ENCODE peak calls at places on chromosome 5, in eight cellular contexts. W, B, C, R, L, Y, H and N are unnamed samples.

GRCh38 chr5:142864293-142865260 is 94.4 kb downstream of the ARHGAP26 start:
- DNase-seq in W (no peak), B (no peak), C (no peak), R (no peak), L (no peak), Y (no peak), H (no peak), N (no peak)

GRCh38 chr5:54719384-54720306 is 202.1 kb downstream of the SNX18 start:
- DNase-seq in W (peak), B (no peak), C (peak), R (no peak), L (no peak), Y (peak), H (peak), N (no peak)

GRCh38 chr5:174101331-174101730 is 55.8 kb downstream of the NSG2 start:
- DNase-seq in W (no peak), B (no peak), C (no peak), R (no peak), L (no peak), Y (no peak), H (no peak), N (no peak)

GRCh38 chr5:103764403-103764802 is 201.8 kb upstream of the NUDT12 start:
- DNase-seq in W (no peak), B (no peak), C (no peak), R (no peak), L (no peak), Y (no peak), H (no peak), N (no peak)

GRCh38 chr5:16855475-16855874 is 80.6 kb downstream of the MYO10 start:
- DNase-seq in W (no peak), B (peak), C (peak), R (no peak), L (no peak), Y (peak), H (no peak), N (peak)

GRCh38 chr5:150113047-150113744 is 26.8 kb upstream of the CSF1R start:
- DNase-seq in W (no peak), B (peak), C (no peak), R (peak), L (no peak), Y (peak), H (no peak), N (no peak)

GRCh38 chr5:172837640-172838039 is 3.6 kb downstream of the ERGIC1 start:
- DNase-seq in W (no peak), B (peak), C (peak), R (peak), L (peak), Y (no peak), H (no peak), N (no peak)

GRCh38 chr5:58462154-58462553 is 2.3 kb upstream of the PLK2 start:
- DNase-seq in W (no peak), B (peak), C (peak), R (no peak), L (no peak), Y (peak), H (no peak), N (no peak)

GRCh38 chr5:131328536-131329186 is 64.8 kb downstream of the CDC42SE2 start:
- DNase-seq in W (no peak), B (no peak), C (peak), R (no peak), L (no peak), Y (peak), H (no peak), N (no peak)

GRCh38 chr5:171989276-171989675 is 17.2 kb downstream of the FBXW11 start:
- DNase-seq in W (no peak), B (no peak), C (peak), R (no peak), L (no peak), Y (no peak), H (no peak), N (no peak)

GRCh38 chr5:9337908-9338307 is 208.0 kb downstream of the SEMA5A start:
- DNase-seq in W (peak), B (no peak), C (no peak), R (no peak), L (no peak), Y (peak), H (no peak), N (no peak)

GRCh38 chr5:35188041-35188457 is 42.2 kb downstream of the PRLR start:
- DNase-seq in W (no peak), B (no peak), C (no peak), R (no peak), L (no peak), Y (no peak), H (no peak), N (no peak)

GRCh38 chr5:178545941-178546674 is 44.1 kb downstream of the COL23A1 start:
- DNase-seq in W (no peak), B (no peak), C (no peak), R (no peak), L (no peak), Y (no peak), H (no peak), N (no peak)

GRCh38 chr5:144004146-144004545 is 166.3 kb downstream of the YIPF5 start:
- DNase-seq in W (no peak), B (no peak), C (no peak), R (no peak), L (no peak), Y (no peak), H (no peak), N (no peak)

GRCh38 chr5:137747848-137748247 is 6.3 kb downstream of the HNRNPA0 start:
- DNase-seq in W (no peak), B (no peak), C (no peak), R (no peak), L (no peak), Y (no peak), H (no peak), N (no peak)

GRCh38 chr5:173670130-173670591 is 53.7 kb upstream of the BOD1 start:
- DNase-seq in W (peak), B (no peak), C (no peak), R (no peak), L (no peak), Y (peak), H (no peak), N (no peak)

GRCh38 chr5:129904102-129904666 is at the start of gene CHSY3:
- DNase-seq in W (no peak), B (peak), C (peak), R (peak), L (no peak), Y (peak), H (peak), N (no peak)

GRCh38 chr5:67771221-67771620 is 444.3 kb upstream of the PIK3R1 start:
- DNase-seq in W (no peak), B (no peak), C (no peak), R (no peak), L (no peak), Y (no peak), H (no peak), N (no peak)

GRCh38 chr5:392431-392988 is 50.5 kb upstream of the EXOC3 start:
- DNase-seq in W (no peak), B (no peak), C (no peak), R (no peak), L (peak), Y (peak), H (no peak), N (no peak)

GRCh38 chr5:1897816-1898450 is 15.2 kb upstream of the IRX4 start:
- DNase-seq in W (no peak), B (no peak), C (no peak), R (no peak), L (no peak), Y (no peak), H (no peak), N (no peak)

GRCh38 chr5:29382735-29383280 is 1810.7 kb upstream of the CDH6 start:
- DNase-seq in W (no peak), B (no peak), C (no peak), R (no peak), L (no peak), Y (no peak), H (no peak), N (no peak)

GRCh38 chr5:64505769-64506566 is at the start of gene RGS7BP:
- DNase-seq in W (no peak), B (peak), C (peak), R (no peak), L (no peak), Y (peak), H (peak), N (peak)

GRCh38 chr5:13910227-13910626 is 34.3 kb downstream of the DNAH5 start:
- DNase-seq in W (no peak), B (no peak), C (no peak), R (no peak), L (no peak), Y (no peak), H (no peak), N (no peak)

GRCh38 chr5:71743135-71743534 is 24.1 kb downstream of the CARTPT start:
- DNase-seq in W (no peak), B (no peak), C (no peak), R (no peak), L (no peak), Y (no peak), H (no peak), N (no peak)

GRCh38 chr5:110179291-110179690 is 489.6 kb downstream of the MAN2A1 start:
- DNase-seq in W (no peak), B (no peak), C (no peak), R (no peak), L (no peak), Y (no peak), H (no peak), N (no peak)

GRCh38 chr5:31291323-31291854 is 97.9 kb downstream of the CDH6 start:
- DNase-seq in W (no peak), B (no peak), C (no peak), R (no peak), L (no peak), Y (no peak), H (no peak), N (no peak)

GRCh38 chr5:15752886-15753285 is 252.9 kb downstream of the FBXL7 start:
- DNase-seq in W (no peak), B (peak), C (peak), R (no peak), L (no peak), Y (peak), H (peak), N (peak)

GRCh38 chr5:61167382-61167781 is 5.1 kb upstream of the SMIM15 start:
- DNase-seq in W (peak), B (peak), C (peak), R (no peak), L (no peak), Y (peak), H (no peak), N (no peak)

GRCh38 chr5:87127426-87127825 is 140.3 kb upstream of the RASA1 start:
- DNase-seq in W (peak), B (no peak), C (peak), R (no peak), L (no peak), Y (peak), H (no peak), N (no peak)

GRCh38 chr5:57111993-57112392 is 61.9 kb upstream of the GPBP1 start:
- DNase-seq in W (no peak), B (peak), C (no peak), R (no peak), L (no peak), Y (no peak), H (no peak), N (no peak)

GRCh38 chr5:41270423-41271251 is 57.3 kb upstream of the C6 start:
- DNase-seq in W (peak), B (peak), C (peak), R (no peak), L (no peak), Y (peak), H (peak), N (no peak)

GRCh38 chr5:87499478-87500410 is 87.0 kb upstream of the CCNH start:
- DNase-seq in W (no peak), B (no peak), C (no peak), R (no peak), L (no peak), Y (peak), H (no peak), N (no peak)

GRCh38 chr5:177369050-177369912 is 11.6 kb downstream of the RGS14 start:
- DNase-seq in W (no peak), B (no peak), C (peak), R (no peak), L (peak), Y (peak), H (no peak), N (no peak)